ENCODE peak calls at places on chromosomes 16 and 17, in four cellular contexts. O is adrenal gland; W is COR-L47; J is NK-92 treated with Interleukin-12 subunit alpha and Interleukin-12 subunit beta, amount 100 ng/mL, for 24 hours. Y is an unnamed sample.
A peak's percentile ranks its signal among the peaks of the same experiment; 100 is the strongest.

GRCh38 chr17:28421775-28422305 is 15.8 kb upstream of the SLC46A1 start:
- DNase-seq in O (no peak), J (no peak), W (no peak), Y (no peak)

GRCh38 chr17:67633751-67634191 is 84.0 kb upstream of the NOL11 start:
- DNase-seq in J (no peak), W (no peak), O (peak; percentile 57), Y (peak; percentile 65)

GRCh38 chr17:8076502-8077266 is 10.8 kb downstream of the ALOX12B start:
- DNase-seq in O (no peak), J (no peak), W (no peak), Y (no peak)

GRCh38 chr17:17683710-17684365 is 2.6 kb downstream of the RAI1 start:
- DNase-seq in J (no peak), W (no peak), O (no peak), Y (no peak)

GRCh38 chr16:16009396-16009795 is 60.0 kb downstream of the ABCC1 start:
- DNase-seq in J (no peak), O (no peak), W (no peak), Y (no peak)

GRCh38 chr16:56372938-56373337 is 52.4 kb downstream of the AMFR start:
- DNase-seq in W (no peak), J (no peak), O (no peak), Y (no peak)

GRCh38 chr17:13626703-13627102 is 25.0 kb upstream of the HS3ST3A1 start:
- DNase-seq in J (no peak), W (no peak), O (no peak), Y (no peak)

GRCh38 chr17:81923302-81924260 is 4.0 kb downstream of the MAFG start:
- DNase-seq in O (peak; percentile 91), W (no peak), J (no peak), Y (peak; percentile 92)

GRCh38 chr16:50360779-50361178 is 8.0 kb downstream of the BRD7 start:
- DNase-seq in J (no peak), O (no peak), W (no peak), Y (no peak)

GRCh38 chr17:47895254-47895855 is 681 bp upstream of the SP2 start:
- DNase-seq in J (no peak), O (peak; percentile 75), W (no peak), Y (peak; percentile 34)

GRCh38 chr17:39867084-39867890 is 715 bp upstream of the ZPBP2 start:
- DNase-seq in W (no peak), O (no peak), J (no peak), Y (no peak)

GRCh38 chr17:1985686-1986085 is 39.4 kb downstream of the RTN4RL1 start:
- DNase-seq in W (no peak), J (no peak), O (no peak), Y (no peak)

GRCh38 chr17:19321481-19322128 is 40.9 kb downstream of the B9D1 start:
- DNase-seq in O (no peak), J (no peak), W (no peak), Y (no peak)

GRCh38 chr16:66486773-66487579 is 59.9 kb downstream of the BEAN1 start:
- DNase-seq in W (no peak), O (peak; percentile 58), J (no peak), Y (peak; percentile 48)

GRCh38 chr17:45428050-45428953 is 4.4 kb downstream of the ARHGAP27 start:
- DNase-seq in O (peak; percentile 83), W (peak; percentile 71), J (peak; percentile 32), Y (peak; percentile 70)

GRCh38 chr17:78559749-78560368 is 17.3 kb downstream of the DNAH17 start:
- DNase-seq in J (no peak), W (no peak), O (no peak), Y (peak; percentile 26)

GRCh38 chr16:57133911-57134310 is 41.5 kb downstream of the CPNE2 start:
- DNase-seq in O (no peak), J (no peak), W (no peak), Y (no peak)

GRCh38 chr16:31090540-31090939 is 1.8 kb upstream of the PRSS53 start:
- DNase-seq in W (no peak), O (no peak), J (no peak), Y (no peak)